ENCODE peak calls at places on chromosomes 12 and 14, in four cellular contexts. A, H, S and T are unnamed samples.

GRCh38 chr14:100824156-100824555 is 1.8 kb upstream of the MEG3 start:
- DNase-seq in A (no peak), S (peak), H (no peak), T (no peak)

GRCh38 chr12:119615518-119616475 is 22.2 kb downstream of the TMEM233 start:
- DNase-seq in H (no peak), A (no peak), S (no peak), T (no peak)

GRCh38 chr12:8780389-8780788 is 42.0 kb upstream of the A2ML1 start:
- DNase-seq in H (peak), S (peak), A (no peak), T (peak)

GRCh38 chr12:10113085-10113484 is 14.3 kb upstream of the CLEC1A start:
- DNase-seq in H (no peak), A (no peak), S (no peak), T (no peak)

GRCh38 chr14:85686908-85687307 is 157.0 kb downstream of the FLRT2 start:
- DNase-seq in A (no peak), H (no peak), S (no peak), T (no peak)

GRCh38 chr14:77516111-77516510 is 17.5 kb upstream of the ISM2 start:
- DNase-seq in H (no peak), S (no peak), A (no peak), T (no peak)

GRCh38 chr14:62885451-62885850 is 159.8 kb downstream of the KCNH5 start:
- DNase-seq in H (peak), S (no peak), A (no peak), T (no peak)

GRCh38 chr12:104712477-104712876 is 245.6 kb downstream of the SLC41A2 start:
- DNase-seq in H (no peak), S (no peak), A (no peak), T (no peak)

GRCh38 chr14:76867536-76868452 is 41.6 kb downstream of the LRRC74A start:
- DNase-seq in A (no peak), S (peak), H (no peak), T (no peak)